ENCODE peak calls at places on chromosomes 13 and 19, in ten cellular contexts. B is skeletal muscle cell; F is cardiac muscle cell; Q is CD8-positive, alpha-beta memory T cell; T is mucosa of descending colon; U is adrenal gland; L is IMR-90; K is H7; R is thoracic aorta; D is RWPE2. E is an unnamed sample.

GRCh38 chr13:77555246-77555645 is 19.7 kb downstream of the SCEL start:
- DNase-seq in B (no peak), F (no peak), Q (no peak), T (no peak), U (no peak), L (no peak), K (no peak), R (no peak), D (no peak), E (no peak)

GRCh38 chr19:45508931-45509691 is 1.8 kb downstream of the VASP start:
- DNase-seq in B (no peak), F (peak; percentile 84), Q (peak; percentile 55), T (peak; percentile 88), U (peak; percentile 73), L (peak; percentile 66), K (peak; percentile 94), R (peak; percentile 67), D (no peak), E (no peak)

GRCh38 chr19:37943480-37943879 is 36.5 kb downstream of the SIPA1L3 start:
- DNase-seq in B (no peak), F (no peak), Q (no peak), T (peak; percentile 58), U (no peak), L (no peak), K (no peak), R (no peak), D (no peak), E (no peak)

GRCh38 chr13:42458193-42458592 is 115.8 kb upstream of the TNFSF11 start:
- DNase-seq in B (no peak), F (no peak), Q (no peak), T (no peak), U (no peak), L (no peak), K (no peak), R (no peak), D (no peak), E (no peak)

GRCh38 chr13:91155512-91156114 is 191.9 kb upstream of the MIR17HG start:
- DNase-seq in B (no peak), F (no peak), Q (no peak), T (no peak), U (no peak), L (no peak), K (no peak), R (no peak), D (no peak), E (no peak)

GRCh38 chr13:30192320-30193093 is 114.8 kb downstream of the KATNAL1 start:
- DNase-seq in B (no peak), F (no peak), Q (no peak), T (no peak), U (no peak), L (no peak), K (no peak), R (no peak), D (no peak), E (no peak)

GRCh38 chr13:112525306-112525945 is 62.5 kb downstream of the TUBGCP3 start:
- DNase-seq in B (no peak), F (no peak), Q (no peak), T (no peak), U (no peak), L (peak; percentile 8), K (no peak), R (no peak), D (no peak), E (no peak)

GRCh38 chr13:24243311-24243710 is 66.1 kb upstream of the C1QTNF9 start:
- DNase-seq in B (no peak), F (no peak), Q (no peak), T (no peak), U (no peak), L (no peak), K (no peak), R (no peak), D (no peak), E (no peak)

GRCh38 chr19:57212109-57212508 is 18.7 kb upstream of the AURKC start:
- DNase-seq in B (no peak), F (no peak), Q (no peak), T (no peak), U (no peak), L (peak; percentile 33), K (no peak), R (no peak), D (no peak), E (no peak)

GRCh38 chr13:98658131-98658530 is 81.2 kb upstream of the STK24 start:
- DNase-seq in B (no peak), F (peak; percentile 13), Q (no peak), T (no peak), U (no peak), L (no peak), K (no peak), R (no peak), D (no peak), E (no peak)

GRCh38 chr19:1856698-1857603 is 6.4 kb downstream of the KLF16 start:
- DNase-seq in B (no peak), F (peak; percentile 85), Q (no peak), T (peak; percentile 96), U (peak; percentile 96), L (peak; percentile 70), K (peak; percentile 92), R (peak; percentile 54), D (peak; percentile 93), E (peak; percentile 36)

GRCh38 chr13:93745884-93746283 is 519.3 kb downstream of the GPC6 start:
- DNase-seq in B (no peak), F (peak; percentile 45), Q (no peak), T (no peak), U (no peak), L (peak; percentile 74), K (no peak), R (no peak), D (no peak), E (no peak)

GRCh38 chr19:39166571-39167391 is 30.0 kb upstream of the NCCRP1 start:
- DNase-seq in B (no peak), F (no peak), Q (no peak), T (peak; percentile 92), U (peak; percentile 95), L (no peak), K (peak; percentile 79), R (no peak), D (peak; percentile 89), E (no peak)

GRCh38 chr19:39169143-39169810 is 27.5 kb upstream of the NCCRP1 start:
- DNase-seq in B (no peak), F (no peak), Q (no peak), T (no peak), U (no peak), L (no peak), K (no peak), R (no peak), D (peak; percentile 56), E (no peak)

GRCh38 chr19:39165857-39166256 is 30.9 kb upstream of the NCCRP1 start:
- DNase-seq in B (no peak), F (no peak), Q (no peak), T (no peak), U (no peak), L (no peak), K (no peak), R (no peak), D (no peak), E (no peak)

GRCh38 chr19:39168258-39169142 is 28.3 kb upstream of the NCCRP1 start:
- DNase-seq in B (no peak), F (no peak), Q (no peak), T (no peak), U (no peak), L (no peak), K (peak; percentile 66), R (no peak), D (no peak), E (no peak)

DNA sequence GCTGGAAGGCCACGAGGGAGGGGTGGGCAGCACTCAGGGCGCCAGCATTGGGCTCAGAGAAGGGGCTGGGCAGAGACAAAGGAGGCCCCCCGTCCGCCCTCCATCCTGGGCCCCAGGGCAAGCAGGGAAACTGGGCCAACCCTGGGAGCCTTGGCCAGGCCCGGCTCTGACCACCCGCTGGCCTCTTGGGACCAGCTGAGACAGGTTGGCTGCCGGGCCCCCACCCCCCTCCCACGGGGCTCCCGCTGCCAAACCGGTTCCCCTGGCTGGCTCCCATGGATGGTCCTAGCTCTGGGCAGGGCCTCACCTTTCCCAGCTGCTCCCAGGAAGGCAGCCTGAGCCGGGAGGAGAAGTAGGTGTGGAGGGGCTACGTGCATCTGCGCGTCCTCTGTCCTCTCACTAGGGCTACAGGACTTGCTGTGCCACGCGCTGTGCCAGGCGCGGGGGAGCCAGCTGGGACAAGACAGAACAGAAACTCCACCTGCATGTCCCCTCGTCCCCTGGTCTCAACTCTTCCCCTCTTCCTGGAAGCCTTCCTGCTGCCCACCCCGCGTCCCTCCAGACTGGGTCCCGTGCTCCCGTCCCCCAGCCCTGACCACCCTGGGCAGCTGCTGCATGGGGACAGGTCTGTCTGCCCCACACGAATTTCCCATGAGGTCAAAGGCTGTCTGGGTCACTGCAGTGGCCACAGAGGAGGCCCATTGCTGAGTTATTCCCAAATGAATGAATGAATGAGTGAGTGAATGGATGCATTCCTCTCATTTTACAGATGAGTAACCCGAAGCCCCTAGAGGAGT is 29.1 kb upstream of the NCCRP1 start:
- DNase-seq in B (no peak), F (no peak), Q (no peak), T (peak; percentile 73), U (no peak), L (no peak), K (peak; percentile 89), R (no peak), D (peak; percentile 82), E (no peak)
- H3K4me3 ChIP-seq in B (no peak overlapping the region), F (no peak overlapping the region), Q (no peak overlapping the region), T (no peak overlapping the region), U (no peak overlapping the region), L (no peak overlapping the region), K (no peak overlapping the region), R (no peak overlapping the region), D (no peak overlapping the region), E (no peak overlapping the region)

GRCh38 chr19:20367811-20368294 is 197.7 kb downstream of the ZNF737 start:
- DNase-seq in B (no peak), F (no peak), Q (no peak), T (no peak), U (no peak), L (no peak), K (no peak), R (no peak), D (no peak), E (no peak)
- H3K4me3 ChIP-seq in B (no peak overlapping the region), F (no peak overlapping the region), Q (no peak overlapping the region), T (no peak overlapping the region), U (no peak overlapping the region), L (no peak overlapping the region), K (no peak overlapping the region), R (no peak overlapping the region), D (no peak overlapping the region), E (no peak overlapping the region)

DNA sequence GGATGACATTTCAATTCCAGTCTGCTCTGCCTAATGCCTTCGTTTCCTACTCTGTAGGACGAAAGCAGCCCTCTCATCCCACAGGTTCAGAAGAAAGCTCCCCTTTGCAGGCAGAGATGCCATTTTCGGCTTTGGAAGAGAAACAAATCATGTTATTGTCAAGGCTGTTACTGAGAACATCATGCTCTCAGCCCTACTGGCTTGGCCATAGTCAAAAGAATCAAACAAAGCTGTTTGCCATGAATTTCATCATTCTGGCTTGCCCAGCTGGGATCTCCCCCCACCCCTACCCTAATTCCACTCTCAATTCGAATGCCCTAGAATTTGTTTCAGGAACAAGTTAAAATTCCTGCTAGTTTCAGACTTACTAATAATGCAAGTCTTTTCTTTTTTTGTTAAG is 162.3 kb upstream of the SERP2 start:
- DNase-seq in B (no peak), F (no peak), Q (no peak), T (no peak), U (no peak), L (no peak), K (no peak), R (no peak), D (no peak), E (no peak)
- H3K4me3 ChIP-seq in B (no peak overlapping the region), F (no peak overlapping the region), Q (no peak overlapping the region), T (no peak overlapping the region), U (no peak overlapping the region), L (no peak overlapping the region), K (no peak overlapping the region), R (no peak overlapping the region), D (no peak overlapping the region), E (no peak overlapping the region)

GRCh38 chr13:110922506-110922905 is 7.6 kb upstream of the ANKRD10 start:
- DNase-seq in B (no peak), F (no peak), Q (no peak), T (no peak), U (no peak), L (no peak), K (peak; percentile 13), R (no peak), D (no peak), E (no peak)
- H3K4me3 ChIP-seq in B (no peak overlapping the region), F (no peak overlapping the region), Q (no peak overlapping the region), T (no peak overlapping the region), U (no peak overlapping the region), L (no peak overlapping the region), K (no peak overlapping the region), R (no peak overlapping the region), D (no peak overlapping the region), E (no peak overlapping the region)